ENCODE peak calls at places on chromosome 22, in five cellular contexts. Q, F, K, S and Z are unnamed samples.
A peak's percentile ranks its signal among the peaks of the same experiment; 100 is the strongest.

GRCh38 chr22:39177791-39178190 is 25.3 kb upstream of the CBX7 start:
- DNase-seq in Q (no peak), F (no peak), K (no peak), S (no peak), Z (no peak)

GRCh38 chr22:38865201-38866023 is 6.6 kb downstream of the CBX6 start:
- DNase-seq in Q (no peak), F (no peak), K (no peak), S (no peak), Z (no peak)

GRCh38 chr22:42294034-42294985 is 23.9 kb upstream of the TCF20 start:
- DNase-seq in Q (no peak), F (peak; percentile 53), K (no peak), S (peak; percentile 39), Z (peak; percentile 24)

GRCh38 chr22:38239101-38239761 is 33.6 kb downstream of the TMEM184B start:
- DNase-seq in Q (no peak), F (no peak), K (no peak), S (no peak), Z (peak; percentile 71)

GRCh38 chr22:25176175-25176574 is 23.5 kb upstream of the CRYBB3 start:
- DNase-seq in Q (no peak), F (no peak), K (no peak), S (no peak), Z (no peak)

GRCh38 chr22:44000123-44000522 is 24.0 kb upstream of the PARVB start:
- DNase-seq in Q (no peak), F (no peak), K (no peak), S (peak; percentile 27), Z (no peak)

GRCh38 chr22:38246046-38246658 is 26.7 kb downstream of the TMEM184B start:
- DNase-seq in Q (no peak), F (no peak), K (no peak), S (no peak), Z (no peak)

GRCh38 chr22:30296324-30296723 is 7.0 kb upstream of the CASTOR1 start:
- DNase-seq in Q (no peak), F (no peak), K (no peak), S (no peak), Z (no peak)

GRCh38 chr22:18955696-18956095 is 19.6 kb upstream of the PRODH start:
- DNase-seq in Q (no peak), F (no peak), K (no peak), S (no peak), Z (no peak)

GRCh38 chr22:47192106-47192650 is 429.7 kb downstream of the TBC1D22A start:
- DNase-seq in Q (no peak), F (no peak), K (no peak), S (no peak), Z (no peak)

GRCh38 chr22:47193606-47194316 is 431.3 kb downstream of the TBC1D22A start:
- DNase-seq in Q (no peak), F (no peak), K (no peak), S (no peak), Z (no peak)

GRCh38 chr22:47194476-47195155 is 432.2 kb downstream of the TBC1D22A start:
- DNase-seq in Q (no peak), F (no peak), K (no peak), S (no peak), Z (no peak)

GRCh38 chr22:47191630-47192105 is 429.2 kb downstream of the TBC1D22A start:
- DNase-seq in Q (no peak), F (no peak), K (no peak), S (no peak), Z (no peak)

DNA sequence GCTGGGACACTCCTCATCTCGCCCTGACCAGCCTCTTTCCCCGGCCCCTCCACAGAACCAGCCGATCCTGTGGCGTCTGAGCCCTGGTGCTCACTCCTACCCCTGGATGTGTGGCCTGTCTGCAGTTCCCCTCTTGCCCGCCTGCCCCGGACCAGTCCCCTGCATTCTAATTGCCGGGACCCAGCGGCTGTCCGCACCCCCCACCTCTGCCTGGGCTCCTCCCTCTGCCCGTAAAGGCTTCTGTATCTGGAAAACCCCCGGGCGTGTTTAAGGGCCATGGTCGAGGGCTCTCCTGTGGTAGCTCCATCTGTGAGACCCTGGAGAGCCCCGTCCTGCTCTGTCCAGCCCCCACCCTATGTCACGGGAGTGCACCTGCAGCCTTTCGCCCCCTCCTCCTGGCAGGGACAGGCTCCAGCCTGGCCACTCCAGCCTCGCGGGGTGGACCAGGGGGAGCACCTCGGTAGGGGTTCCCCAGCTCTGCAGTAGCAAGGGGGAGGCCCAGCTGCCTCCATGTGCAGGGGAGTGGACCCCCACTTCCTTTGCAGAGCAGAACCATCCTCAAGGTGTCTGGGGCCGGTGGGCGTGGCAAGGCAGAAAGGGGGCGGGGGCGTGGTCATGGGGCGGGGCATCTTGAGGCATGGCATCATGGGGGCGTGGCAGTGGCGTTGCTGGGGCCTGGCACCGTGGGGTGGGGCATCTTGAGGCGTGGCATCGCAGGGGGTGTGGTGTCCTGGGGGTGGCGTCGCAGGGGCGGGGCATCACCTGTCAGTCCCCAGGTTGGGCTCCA is 430.4 kb downstream of the TBC1D22A start:
- DNase-seq in Q (no peak), F (peak; percentile 48), K (no peak), S (no peak), Z (peak; percentile 42)
- TF ChIP-seq CEBPB in Q (no peak), F (no peak), K (no peak), S (no peak), Z (no peak)

GRCh38 chr22:36220457-36220921 is 18.8 kb downstream of the APOL2 start:
- DNase-seq in Q (no peak), F (no peak), K (no peak), S (no peak), Z (peak; percentile 30)
- H3K4me2 ChIP-seq in Q (peak overlapping the region; percentile 2), F (no peak overlapping the region), K (no peak overlapping the region), S (peak overlapping the region; percentile 28), Z (peak overlapping the region; percentile 43)

DNA sequence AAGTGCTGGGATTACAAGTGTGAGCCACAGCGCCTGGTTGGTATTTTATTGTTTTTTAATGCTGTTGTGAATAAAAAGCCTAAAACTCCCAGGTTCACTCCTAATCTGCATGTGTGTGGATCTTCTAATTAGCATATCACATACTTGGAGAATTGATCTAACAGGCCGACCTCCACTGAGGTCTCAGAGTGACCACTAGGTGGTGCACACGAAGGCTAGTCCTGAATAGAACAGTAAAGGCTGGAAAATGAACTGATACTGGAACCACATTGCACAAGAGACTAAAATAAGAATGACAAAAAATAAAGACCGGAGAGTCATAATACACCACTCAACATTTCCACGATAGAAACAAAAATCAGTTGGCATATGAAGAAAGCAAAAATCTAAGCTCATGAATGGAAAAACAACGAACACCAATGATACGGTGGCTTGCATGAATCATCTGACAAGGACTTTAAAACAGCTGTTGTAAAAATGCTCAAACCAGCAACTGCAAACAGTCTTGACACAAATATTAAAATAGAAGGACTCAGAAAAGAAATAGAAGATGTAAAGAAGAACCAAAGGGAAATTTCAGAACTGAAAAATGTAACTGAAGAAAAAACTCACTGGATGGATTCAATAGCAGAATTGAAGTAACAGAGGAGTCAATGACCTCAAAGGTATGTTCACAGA is 19.2 kb downstream of the PIM3 start:
- DNase-seq in Q (no peak), F (peak; percentile 48), K (no peak), S (peak; percentile 62), Z (peak; percentile 33)
- TF ChIP-seq KDM1A in Q (no peak), F (no peak), K (no peak), S (no peak), Z (no peak)

GRCh38 chr22:17281026-17281809 is 62.0 kb upstream of the ADA2 start:
- DNase-seq in Q (no peak), F (no peak), K (no peak), S (no peak), Z (no peak)
- TF ChIP-seq CEBPB in Q (no peak), F (peak; percentile 48), K (no peak), S (no peak), Z (no peak)

GRCh38 chr22:22982616-22983015 is 87.7 kb upstream of the GNAZ start:
- DNase-seq in Q (no peak), F (no peak), K (no peak), S (no peak), Z (no peak)
- H3K4me2 ChIP-seq in Q (no peak overlapping the region), F (no peak overlapping the region), K (no peak overlapping the region), S (no peak overlapping the region), Z (no peak overlapping the region)

GRCh38 chr22:21016644-21017420 is 1.9 kb downstream of the P2RX6 start:
- DNase-seq in Q (no peak), F (no peak), K (no peak), S (no peak), Z (no peak)

GRCh38 chr22:21013742-21014201 is 1.2 kb upstream of the P2RX6 start:
- DNase-seq in Q (no peak), F (no peak), K (no peak), S (no peak), Z (no peak)

GRCh38 chr22:21012446-21013407 is 2.2 kb upstream of the P2RX6 start:
- DNase-seq in Q (no peak), F (no peak), K (no peak), S (no peak), Z (no peak)

GRCh38 chr22:21014202-21015050 is 539 bp upstream of the P2RX6 start:
- DNase-seq in Q (peak; percentile 81), F (peak; percentile 100), K (peak; percentile 43), S (peak; percentile 78), Z (peak; percentile 74)

GRCh38 chr22:21015051-21016006 is at the start of gene P2RX6:
- DNase-seq in Q (no peak), F (peak; percentile 82), K (no peak), S (no peak), Z (no peak)
- TF ChIP-seq KDM1A in Q (no peak), F (no peak), K (no peak), S (no peak), Z (no peak)

DNA sequence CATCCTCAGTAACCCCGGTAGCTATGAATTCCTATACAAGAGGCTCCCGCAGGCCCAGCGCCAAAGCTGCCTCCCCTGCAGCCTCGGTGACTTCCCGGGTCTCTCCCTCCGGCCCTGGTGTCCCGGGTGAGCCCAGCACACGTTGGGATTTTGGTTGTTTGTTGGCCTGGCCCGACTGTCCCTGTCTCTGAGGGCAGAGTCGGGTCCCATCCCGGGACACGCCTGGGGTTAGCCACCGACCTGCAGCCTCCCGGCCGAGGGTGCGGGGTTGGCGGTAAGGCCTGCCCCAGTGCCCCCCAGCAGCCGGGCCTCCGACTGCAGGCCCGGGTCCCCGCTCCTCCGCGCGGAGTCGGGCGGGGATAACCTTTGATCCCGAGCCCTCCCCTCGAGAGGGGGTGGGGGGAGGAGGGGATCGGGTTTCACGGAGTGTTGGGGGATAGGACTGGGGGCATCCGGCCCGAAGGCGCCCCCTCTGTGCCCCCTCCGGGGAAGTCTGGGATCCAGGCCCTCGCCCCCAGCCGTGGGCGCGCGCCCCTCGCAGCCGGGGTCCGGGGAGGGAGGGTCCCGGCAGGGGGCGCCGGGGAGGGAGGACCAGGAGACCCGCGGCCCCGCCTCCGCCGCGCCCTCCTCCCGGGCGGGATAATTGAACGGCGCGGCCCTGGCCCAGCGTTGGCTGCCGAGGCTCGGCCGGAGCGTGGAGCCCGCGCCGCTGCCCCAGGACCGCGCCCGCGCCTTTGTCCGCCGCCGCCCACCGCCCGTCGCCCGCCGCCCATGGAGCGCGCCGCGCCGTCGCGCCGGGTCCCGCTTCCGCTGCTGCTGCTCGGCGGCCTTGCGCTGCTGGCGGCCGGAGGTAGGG is at the start of gene FBLN1:
- DNase-seq in Q (no peak), F (peak; percentile 22), K (no peak), S (peak; percentile 71), Z (peak; percentile 42)
- TF ChIP-seq CEBPB in Q (no peak), F (no peak), K (no peak), S (no peak), Z (no peak)